ENCODE peak calls at places on chromosomes 6 and 20, in four cellular contexts. Z is K562, F is foreskin fibroblast, C is pons. A is an unnamed sample.

GRCh38 chr6:41759106-41759904 is 12.1 kb upstream of the PGC start:
- DNase-seq in Z (no peak), F (no peak), C (no peak), A (no peak)

GRCh38 chr6:100464910-100465700 is at the start of gene SIM1:
- DNase-seq in Z (no peak), F (peak), C (no peak), A (peak)

GRCh38 chr6:151374024-151374423 is 17.3 kb downstream of the ZBTB2 start:
- DNase-seq in Z (peak), F (no peak), C (no peak), A (no peak)

GRCh38 chr6:12594541-12594893 is 122.0 kb upstream of the PHACTR1 start:
- DNase-seq in Z (no peak), F (no peak), C (no peak), A (no peak)

GRCh38 chr6:52726741-52727535 is 36.3 kb downstream of the GSTA2 start:
- DNase-seq in Z (no peak), F (no peak), C (no peak), A (no peak)

GRCh38 chr6:106586815-106587214 is 42.5 kb downstream of the RTN4IP1 start:
- DNase-seq in Z (no peak), F (peak), C (no peak), A (no peak)

GRCh38 chr20:584375-585301 is 25.5 kb downstream of the TCF15 start:
- DNase-seq in Z (peak), F (no peak), C (no peak), A (peak)

GRCh38 chr6:46549155-46549554 is 57.9 kb upstream of the RCAN2 start:
- DNase-seq in Z (no peak), F (no peak), C (no peak), A (no peak)

GRCh38 chr20:3194617-3195280 is 9.7 kb downstream of the DDRGK1 start:
- DNase-seq in Z (no peak), F (no peak), C (no peak), A (no peak)

GRCh38 chr20:47878601-47879004 is 93.3 kb upstream of the SULF2 start:
- DNase-seq in Z (no peak), F (no peak), C (no peak), A (no peak)

GRCh38 chr6:81894286-81894685 is 141.8 kb upstream of the TENT5A start:
- DNase-seq in Z (no peak), F (peak), C (no peak), A (peak)

GRCh38 chr6:48176909-48177308 is 65.9 kb upstream of the PTCHD4 start:
- DNase-seq in Z (no peak), F (peak), C (no peak), A (no peak)

GRCh38 chr20:25242231-25242630 is 5.7 kb upstream of the PYGB start:
- DNase-seq in Z (no peak), F (no peak), C (no peak), A (no peak)

GRCh38 chr20:59031326-59032022 is 661 bp downstream of the ATP5F1E start:
- DNase-seq in Z (no peak), F (no peak), C (no peak), A (no peak)

GRCh38 chr6:22332726-22333125 is 35.9 kb upstream of the PRL start:
- DNase-seq in Z (no peak), F (no peak), C (no peak), A (no peak)

GRCh38 chr6:14344486-14344885 is 226.9 kb downstream of the CD83 start:
- DNase-seq in Z (no peak), F (no peak), C (no peak), A (no peak)

GRCh38 chr6:37630281-37630799 is 67.3 kb downstream of the MDGA1 start:
- DNase-seq in Z (no peak), F (peak), C (no peak), A (no peak)

GRCh38 chr6:16521528-16521927 is 239.7 kb downstream of the ATXN1 start:
- DNase-seq in Z (no peak), F (no peak), C (no peak), A (no peak)

A was measured in erythroblast.